ENCODE peak calls at places on chromosomes 16 and 17, in five cellular contexts. One of them, this sample, is unnamed.

GRCh38 chr17:20961551-20961950 is 81.3 kb downstream of the USP22 start:
- DNase-seq in epithelial cell of esophagus: peak
- DNase-seq in putamen: no peak
- DNase-seq in NCI-H1417: no peak
- DNase-seq in pulmonary artery endothelial cell: no peak
- DNase-seq in this sample: no peak

GRCh38 chr16:22232277-22233049 is 26.4 kb downstream of the EEF2K start:
- DNase-seq in pulmonary artery endothelial cell: no peak
- DNase-seq in putamen: no peak
- DNase-seq in epithelial cell of esophagus: peak
- DNase-seq in NCI-H1417: no peak
- DNase-seq in this sample: no peak

GRCh38 chr17:80758793-80759673 is 214.4 kb downstream of the RPTOR start:
- DNase-seq in pulmonary artery endothelial cell: no peak
- DNase-seq in NCI-H1417: no peak
- DNase-seq in putamen: no peak
- DNase-seq in epithelial cell of esophagus: no peak
- DNase-seq in this sample: no peak

GRCh38 chr17:64739316-64740058 is 77.4 kb upstream of the SMURF2 start:
- DNase-seq in NCI-H1417: no peak
- DNase-seq in epithelial cell of esophagus: peak
- DNase-seq in pulmonary artery endothelial cell: no peak
- DNase-seq in putamen: no peak
- DNase-seq in this sample: no peak

GRCh38 chr16:10938321-10938720 is 3.9 kb downstream of the DEXI start:
- DNase-seq in NCI-H1417: no peak
- DNase-seq in pulmonary artery endothelial cell: no peak
- DNase-seq in epithelial cell of esophagus: no peak
- DNase-seq in putamen: no peak
- DNase-seq in this sample: no peak

GRCh38 chr16:55508941-55509920 is at the start of gene LPCAT2:
- DNase-seq in NCI-H1417: peak
- DNase-seq in epithelial cell of esophagus: peak
- DNase-seq in putamen: peak
- DNase-seq in pulmonary artery endothelial cell: peak
- DNase-seq in this sample: peak

GRCh38 chr17:2056221-2057129 is 1.6 kb downstream of the HIC1 start:
- DNase-seq in NCI-H1417: no peak
- DNase-seq in putamen: no peak
- DNase-seq in epithelial cell of esophagus: no peak
- DNase-seq in pulmonary artery endothelial cell: no peak
- DNase-seq in this sample: peak

GRCh38 chr17:7987112-7987893 is 15.1 kb upstream of the GUCY2D start:
- DNase-seq in NCI-H1417: no peak
- DNase-seq in putamen: peak
- DNase-seq in epithelial cell of esophagus: peak
- DNase-seq in pulmonary artery endothelial cell: no peak
- DNase-seq in this sample: no peak

GRCh38 chr17:1431631-1432104 is 24.4 kb downstream of the CRK start:
- DNase-seq in epithelial cell of esophagus: no peak
- DNase-seq in NCI-H1417: no peak
- DNase-seq in putamen: no peak
- DNase-seq in pulmonary artery endothelial cell: no peak
- DNase-seq in this sample: peak

GRCh38 chr17:82667668-82668000 is 19.4 kb upstream of the WDR45B start:
- DNase-seq in NCI-H1417: no peak
- DNase-seq in putamen: no peak
- DNase-seq in epithelial cell of esophagus: no peak
- DNase-seq in pulmonary artery endothelial cell: no peak
- DNase-seq in this sample: no peak

GRCh38 chr16:13110124-13110796 is 208.9 kb downstream of the SHISA9 start:
- DNase-seq in putamen: peak
- DNase-seq in NCI-H1417: no peak
- DNase-seq in epithelial cell of esophagus: peak
- DNase-seq in pulmonary artery endothelial cell: no peak
- DNase-seq in this sample: no peak

GRCh38 chr17:65131946-65132345 is 5.2 kb upstream of the RGS9 start:
- DNase-seq in NCI-H1417: no peak
- DNase-seq in pulmonary artery endothelial cell: no peak
- DNase-seq in putamen: no peak
- DNase-seq in epithelial cell of esophagus: peak
- DNase-seq in this sample: no peak

GRCh38 chr17:57442914-57443571 is 186.7 kb downstream of the MSI2 start:
- DNase-seq in epithelial cell of esophagus: peak
- DNase-seq in putamen: no peak
- DNase-seq in NCI-H1417: no peak
- DNase-seq in pulmonary artery endothelial cell: no peak
- DNase-seq in this sample: peak

GRCh38 chr17:55314061-55314783 is 49.5 kb downstream of the HLF start:
- DNase-seq in putamen: no peak
- DNase-seq in epithelial cell of esophagus: no peak
- DNase-seq in NCI-H1417: no peak
- DNase-seq in pulmonary artery endothelial cell: no peak
- DNase-seq in this sample: no peak

GRCh38 chr16:30561212-30561816 is 3.1 kb upstream of the ZNF764 start:
- DNase-seq in epithelial cell of esophagus: no peak
- DNase-seq in putamen: no peak
- DNase-seq in pulmonary artery endothelial cell: no peak
- DNase-seq in NCI-H1417: peak
- DNase-seq in this sample: peak

GRCh38 chr16:75433732-75434413 is 570 bp upstream of the CFDP1 start:
- DNase-seq in pulmonary artery endothelial cell: peak
- DNase-seq in epithelial cell of esophagus: peak
- DNase-seq in NCI-H1417: peak
- DNase-seq in putamen: peak
- DNase-seq in this sample: no peak

GRCh38 chr16:67936876-67937605 is 391 bp upstream of the PSMB10 start:
- DNase-seq in epithelial cell of esophagus: no peak
- DNase-seq in putamen: peak
- DNase-seq in NCI-H1417: peak
- DNase-seq in pulmonary artery endothelial cell: no peak
- DNase-seq in this sample: no peak

GRCh38 chr17:72120878-72121163 is at the start of gene SOX9:
- DNase-seq in epithelial cell of esophagus: peak
- DNase-seq in putamen: peak
- DNase-seq in pulmonary artery endothelial cell: no peak
- DNase-seq in NCI-H1417: peak
- DNase-seq in this sample: peak

GRCh38 chr16:70428178-70428998 is 10.5 kb downstream of the ST3GAL2 start:
- DNase-seq in putamen: no peak
- DNase-seq in NCI-H1417: no peak
- DNase-seq in epithelial cell of esophagus: peak
- DNase-seq in pulmonary artery endothelial cell: peak
- DNase-seq in this sample: peak

GRCh38 chr16:88854306-88855111 is 2.2 kb downstream of the GALNS start:
- DNase-seq in epithelial cell of esophagus: no peak
- DNase-seq in putamen: no peak
- DNase-seq in pulmonary artery endothelial cell: no peak
- DNase-seq in NCI-H1417: no peak
- DNase-seq in this sample: peak

GRCh38 chr17:80584171-80584905 is 39.7 kb downstream of the RPTOR start:
- DNase-seq in epithelial cell of esophagus: no peak
- DNase-seq in NCI-H1417: no peak
- DNase-seq in pulmonary artery endothelial cell: no peak
- DNase-seq in putamen: no peak
- DNase-seq in this sample: no peak

GRCh38 chr17:32688221-32688620 is 188.7 kb downstream of the MYO1D start:
- DNase-seq in epithelial cell of esophagus: no peak
- DNase-seq in putamen: no peak
- DNase-seq in pulmonary artery endothelial cell: no peak
- DNase-seq in NCI-H1417: no peak
- DNase-seq in this sample: no peak

GRCh38 chr16:14350081-14350480 is 279.0 kb downstream of the MRTFB start:
- DNase-seq in epithelial cell of esophagus: no peak
- DNase-seq in putamen: no peak
- DNase-seq in pulmonary artery endothelial cell: no peak
- DNase-seq in NCI-H1417: no peak
- DNase-seq in this sample: no peak

GRCh38 chr17:57561072-57561861 is 183.8 kb downstream of the CCDC182 start:
- DNase-seq in pulmonary artery endothelial cell: no peak
- DNase-seq in putamen: no peak
- DNase-seq in epithelial cell of esophagus: no peak
- DNase-seq in NCI-H1417: no peak
- DNase-seq in this sample: no peak

GRCh38 chr17:2982854-2983636 is 80.4 kb downstream of the OR1D5 start:
- DNase-seq in pulmonary artery endothelial cell: no peak
- DNase-seq in NCI-H1417: peak
- DNase-seq in putamen: peak
- DNase-seq in epithelial cell of esophagus: no peak
- DNase-seq in this sample: no peak

GRCh38 chr16:64238576-64238975 is 883.3 kb downstream of the CDH11 start:
- DNase-seq in epithelial cell of esophagus: peak
- DNase-seq in pulmonary artery endothelial cell: no peak
- DNase-seq in NCI-H1417: no peak
- DNase-seq in putamen: no peak
- DNase-seq in this sample: no peak

GRCh38 chr16:3490911-3491629 is 4.2 kb downstream of the C16orf90 start:
- DNase-seq in NCI-H1417: peak
- DNase-seq in putamen: no peak
- DNase-seq in pulmonary artery endothelial cell: no peak
- DNase-seq in epithelial cell of esophagus: no peak
- DNase-seq in this sample: no peak

GRCh38 chr17:28563475-28563874 is 7.8 kb downstream of the PIGS start:
- DNase-seq in pulmonary artery endothelial cell: no peak
- DNase-seq in epithelial cell of esophagus: no peak
- DNase-seq in putamen: no peak
- DNase-seq in NCI-H1417: no peak
- DNase-seq in this sample: no peak

This sample was measured in GM06990.